ENCODE peak calls at places on chromosomes 12 and 14, in seven cellular contexts. One of them, this sample, is unnamed.

GRCh38 chr14:100578552-100578951 is 8.7 kb downstream of the BEGAIN start:
- DNase-seq in hypothalamus: no peak
- DNase-seq in nephron progenitor cell: no peak
- DNase-seq in lower lobe of right lung: no peak
- DNase-seq in HFFc6: no peak
- DNase-seq in COR-L47: no peak
- DNase-seq in CMK: no peak
- DNase-seq in this sample: no peak

GRCh38 chr12:111841236-111841749 is 735 bp upstream of the MAPKAPK5 start:
- DNase-seq in CMK: no peak
- DNase-seq in COR-L47: no peak
- DNase-seq in HFFc6: no peak
- DNase-seq in lower lobe of right lung: no peak
- DNase-seq in nephron progenitor cell: no peak
- DNase-seq in hypothalamus: no peak
- DNase-seq in this sample: no peak

GRCh38 chr14:67817750-67818438 is 1.5 kb upstream of the ZFYVE26 start:
- DNase-seq in hypothalamus: no peak
- DNase-seq in lower lobe of right lung: no peak
- DNase-seq in CMK: no peak
- DNase-seq in COR-L47: no peak
- DNase-seq in HFFc6: no peak
- DNase-seq in nephron progenitor cell: no peak
- DNase-seq in this sample: no peak

GRCh38 chr14:87691482-87691881 is 301.5 kb downstream of the GALC start:
- DNase-seq in lower lobe of right lung: peak
- DNase-seq in HFFc6: no peak
- DNase-seq in COR-L47: no peak
- DNase-seq in CMK: no peak
- DNase-seq in hypothalamus: no peak
- DNase-seq in nephron progenitor cell: no peak
- DNase-seq in this sample: no peak

GRCh38 chr12:118377891-118378470 is 1.6 kb downstream of the SUDS3 start:
- DNase-seq in CMK: peak
- DNase-seq in HFFc6: peak
- DNase-seq in nephron progenitor cell: peak
- DNase-seq in COR-L47: peak
- DNase-seq in lower lobe of right lung: peak
- DNase-seq in hypothalamus: peak
- DNase-seq in this sample: no peak

GRCh38 chr12:55743131-55743921 is 404 bp downstream of the GDF11 start:
- DNase-seq in COR-L47: peak
- DNase-seq in HFFc6: peak
- DNase-seq in nephron progenitor cell: peak
- DNase-seq in lower lobe of right lung: peak
- DNase-seq in CMK: no peak
- DNase-seq in hypothalamus: peak
- DNase-seq in this sample: peak

GRCh38 chr14:99667821-99668220 is 16.3 kb upstream of the CYP46A1 start:
- DNase-seq in hypothalamus: no peak
- DNase-seq in COR-L47: no peak
- DNase-seq in lower lobe of right lung: no peak
- DNase-seq in nephron progenitor cell: no peak
- DNase-seq in CMK: no peak
- DNase-seq in HFFc6: no peak
- DNase-seq in this sample: no peak

GRCh38 chr12:124428136-124428791 is 133.4 kb downstream of the RFLNA start:
- DNase-seq in CMK: no peak
- DNase-seq in lower lobe of right lung: no peak
- DNase-seq in COR-L47: no peak
- DNase-seq in HFFc6: peak
- DNase-seq in nephron progenitor cell: no peak
- DNase-seq in hypothalamus: no peak
- DNase-seq in this sample: no peak

GRCh38 chr12:113796852-113797534 is 169.1 kb downstream of the RBM19 start:
- DNase-seq in HFFc6: no peak
- DNase-seq in lower lobe of right lung: no peak
- DNase-seq in hypothalamus: no peak
- DNase-seq in CMK: no peak
- DNase-seq in nephron progenitor cell: no peak
- DNase-seq in COR-L47: no peak
- DNase-seq in this sample: no peak

GRCh38 chr12:72274926-72275325 is 2.8 kb downstream of the TRHDE start:
- DNase-seq in CMK: no peak
- DNase-seq in hypothalamus: no peak
- DNase-seq in COR-L47: no peak
- DNase-seq in nephron progenitor cell: no peak
- DNase-seq in lower lobe of right lung: no peak
- DNase-seq in HFFc6: peak
- DNase-seq in this sample: no peak

GRCh38 chr12:67919406-67919805 is 69.8 kb upstream of the IFNG-AS1 start:
- DNase-seq in CMK: no peak
- DNase-seq in hypothalamus: no peak
- DNase-seq in lower lobe of right lung: no peak
- DNase-seq in HFFc6: peak
- DNase-seq in nephron progenitor cell: no peak
- DNase-seq in COR-L47: no peak
- DNase-seq in this sample: no peak

GRCh38 chr12:71436696-71437095 is 2.9 kb upstream of the LGR5 start:
- DNase-seq in HFFc6: no peak
- DNase-seq in COR-L47: no peak
- DNase-seq in lower lobe of right lung: no peak
- DNase-seq in hypothalamus: no peak
- DNase-seq in nephron progenitor cell: no peak
- DNase-seq in CMK: no peak
- DNase-seq in this sample: no peak

GRCh38 chr12:50110762-50111416 is 1.1 kb upstream of the COX14 start:
- DNase-seq in CMK: no peak
- DNase-seq in hypothalamus: peak
- DNase-seq in HFFc6: peak
- DNase-seq in nephron progenitor cell: peak
- DNase-seq in lower lobe of right lung: peak
- DNase-seq in COR-L47: no peak
- DNase-seq in this sample: no peak

GRCh38 chr12:65152586-65152985 is 16.8 kb upstream of the LEMD3 start:
- DNase-seq in HFFc6: no peak
- DNase-seq in COR-L47: no peak
- DNase-seq in lower lobe of right lung: no peak
- DNase-seq in nephron progenitor cell: no peak
- DNase-seq in CMK: no peak
- DNase-seq in hypothalamus: no peak
- DNase-seq in this sample: no peak